ENCODE peak calls at places on chromosomes 5 and 9, in six cellular contexts. S, F, N, A, W and R are unnamed samples.
A peak's percentile ranks its signal among the peaks of the same experiment; 100 is the strongest.

GRCh38 chr5:177471610-177472356 is 1.7 kb downstream of the DBN1 start:
- DNase-seq in A (no peak), F (no peak), W (peak; percentile 73), S (peak; percentile 63), N (no peak), R (peak; percentile 73)

GRCh38 chr5:125554355-125554754 is 807.9 kb upstream of the ZNF608 start:
- DNase-seq in F (peak; percentile 68), A (no peak), W (no peak), S (no peak), N (no peak), R (no peak)

GRCh38 chr9:95003694-95004451 is 277.4 kb downstream of the AOPEP start:
- DNase-seq in N (peak; percentile 63), S (peak; percentile 84), A (peak; percentile 63), W (peak; percentile 80), F (peak; percentile 66), R (peak; percentile 66)

GRCh38 chr5:157559301-157559700 is 16.3 kb downstream of the ADAM19 start:
- DNase-seq in N (no peak), S (no peak), A (no peak), W (no peak), F (no peak), R (no peak)

GRCh38 chr5:90226433-90227099 is 183.0 kb downstream of the CETN3 start:
- DNase-seq in A (no peak), N (no peak), W (peak; percentile 7), F (no peak), S (no peak), R (no peak)

GRCh38 chr9:128718047-128718446 is 5.9 kb downstream of the ZDHHC12 start:
- DNase-seq in W (peak; percentile 19), A (no peak), N (no peak), S (no peak), F (no peak), R (no peak)

GRCh38 chr5:151196556-151197290 is 27.2 kb downstream of the CCDC69 start:
- DNase-seq in S (no peak), W (no peak), N (no peak), F (no peak), A (no peak), R (no peak)

GRCh38 chr9:133510926-133511505 is 13.7 kb downstream of the MYMK start:
- DNase-seq in S (no peak), A (no peak), F (no peak), N (no peak), W (no peak), R (no peak)

GRCh38 chr9:101711330-101711941 is 27.0 kb downstream of the GRIN3A start:
- DNase-seq in N (no peak), F (peak; percentile 47), W (peak; percentile 30), A (no peak), S (no peak), R (no peak)

GRCh38 chr5:157502143-157502647 is 42.2 kb downstream of the NIPAL4 start:
- DNase-seq in N (peak; percentile 58), W (no peak), A (no peak), F (no peak), S (no peak), R (no peak)

GRCh38 chr5:133251296-133252132 is 199.7 kb downstream of the HSPA4 start:
- DNase-seq in S (no peak), A (no peak), N (no peak), W (no peak), F (no peak), R (no peak)

GRCh38 chr5:146912874-146913273 is 34.3 kb upstream of the PPP2R2B start:
- DNase-seq in S (no peak), W (no peak), F (no peak), A (no peak), N (no peak), R (no peak)

GRCh38 chr5:92222449-92222848 is 839.3 kb upstream of the ARRDC3 start:
- DNase-seq in N (no peak), W (no peak), S (no peak), A (no peak), F (peak; percentile 8), R (no peak)
- TF ChIP-seq CTCF in N (no peak), W (no peak), S (no peak), A (no peak), F (peak; percentile 39), R (peak; percentile 23)

DNA sequence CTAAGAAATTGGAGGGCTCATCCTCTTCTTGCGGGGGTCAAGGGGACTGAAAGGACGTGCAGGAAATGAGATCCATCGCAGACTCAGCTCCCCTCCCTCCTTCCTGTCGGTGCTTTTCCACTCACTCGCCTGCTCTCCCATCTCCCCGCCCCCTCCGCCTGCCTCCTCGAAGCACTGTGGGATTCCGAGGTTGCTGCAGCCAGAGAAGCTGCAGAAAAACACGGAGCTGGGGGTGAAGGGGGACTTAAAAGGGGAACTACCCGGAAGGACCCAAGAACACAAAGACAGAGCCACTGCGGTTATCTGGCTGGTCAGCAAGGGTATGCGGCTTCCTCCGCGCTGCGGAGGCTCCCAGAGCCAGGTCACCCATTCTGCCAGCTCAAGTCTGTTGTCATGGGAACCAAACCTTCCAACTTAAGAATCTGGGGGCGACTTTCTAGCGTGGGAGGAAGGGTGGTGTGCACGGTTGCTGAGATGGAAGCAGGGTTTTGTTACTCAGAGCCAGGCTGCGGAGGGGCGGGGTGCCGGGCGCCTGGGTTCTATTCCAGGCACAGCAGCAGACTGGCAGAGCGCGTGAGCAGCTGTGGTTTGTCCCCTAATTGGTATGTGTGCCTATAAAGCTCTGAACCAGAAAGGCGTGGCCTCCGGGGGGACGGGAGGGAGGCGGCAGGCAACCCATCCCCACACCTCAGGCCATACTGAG is 24.9 kb downstream of the PCDHGC5 start:
- DNase-seq in N (peak; percentile 81), W (peak; percentile 86), A (peak; percentile 84), F (peak; percentile 93), S (peak; percentile 81), R (peak; percentile 82)
- H3K4me1 ChIP-seq in N (peaks cover 25% of the 10 kb centered on the region), W (peaks cover 79% of the 10 kb centered on the region), A (peaks cover 11% of the 10 kb centered on the region), F (peaks cover 39% of the 10 kb centered on the region), S (peaks cover 43% of the 10 kb centered on the region), R (peaks cover 80% of the 10 kb centered on the region)

DNA sequence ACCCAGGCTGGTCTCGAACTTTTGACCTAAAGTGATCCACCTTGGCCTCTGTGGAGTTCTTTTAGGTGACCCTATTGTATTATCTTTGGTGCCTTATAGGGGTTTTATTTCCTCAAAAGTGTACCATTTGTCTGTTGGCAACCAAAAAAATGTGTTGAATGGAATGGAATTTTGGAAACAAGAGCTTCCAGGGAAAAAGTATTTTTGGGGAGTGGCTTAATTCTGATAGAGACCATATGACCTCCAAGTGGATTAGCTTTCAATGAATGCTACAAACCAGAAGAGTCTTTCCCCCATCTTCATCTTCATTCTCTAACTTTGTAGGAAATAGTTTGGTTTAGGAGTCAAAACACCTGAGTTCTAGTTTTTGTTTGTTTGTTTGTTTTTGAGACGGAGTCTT is 3.4 kb upstream of the OGN start:
- DNase-seq in S (no peak), F (no peak), W (no peak), N (no peak), A (no peak), R (no peak)
- H3K27ac ChIP-seq in S (no peak overlapping the region), F (no peak overlapping the region), W (no peak overlapping the region), N (no peak overlapping the region), A (no peak overlapping the region), R (no peak overlapping the region)

DNA sequence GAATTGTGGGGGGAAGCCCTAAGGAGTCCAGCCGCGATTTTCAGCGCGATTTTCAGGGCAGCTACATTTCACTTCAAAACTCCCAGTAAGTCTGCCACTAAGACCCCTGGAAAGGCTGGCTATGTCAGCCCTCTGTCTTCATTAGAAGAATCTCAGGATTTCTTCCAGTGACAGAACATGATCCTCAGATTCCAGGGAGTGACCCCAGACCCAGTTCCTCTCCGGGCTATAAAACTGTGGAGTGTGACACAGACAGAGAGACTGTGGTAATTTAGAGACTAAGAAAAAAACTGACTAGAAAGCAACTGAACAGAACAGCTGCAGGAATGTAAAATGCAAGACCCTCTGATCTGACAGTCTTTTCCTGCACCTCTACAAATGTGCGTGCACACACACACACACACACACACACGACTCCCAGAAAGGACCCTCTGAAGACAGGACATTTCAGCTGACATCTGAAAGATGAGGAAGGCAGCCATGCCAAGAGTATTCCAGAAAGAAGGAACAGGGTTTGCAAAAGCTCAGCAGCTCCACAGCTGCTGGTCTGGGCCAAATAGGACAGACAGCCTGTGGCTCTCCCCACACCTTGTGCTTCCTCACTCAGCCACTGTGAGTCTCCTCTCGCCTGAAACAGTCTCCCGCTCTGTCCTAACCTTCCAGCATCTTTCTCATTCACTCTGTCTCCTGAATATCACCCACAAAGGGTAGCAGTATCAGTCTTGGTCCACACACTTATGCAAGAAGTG is 188.9 kb downstream of the PALM2AKAP2 start:
- DNase-seq in W (no peak), S (no peak), F (peak; percentile 47), A (no peak), N (no peak), R (no peak)
- TF ChIP-seq CTCF in W (peak; percentile 19), S (no peak), F (peak; percentile 26), A (no peak), N (no peak), R (peak; percentile 50)

DNA sequence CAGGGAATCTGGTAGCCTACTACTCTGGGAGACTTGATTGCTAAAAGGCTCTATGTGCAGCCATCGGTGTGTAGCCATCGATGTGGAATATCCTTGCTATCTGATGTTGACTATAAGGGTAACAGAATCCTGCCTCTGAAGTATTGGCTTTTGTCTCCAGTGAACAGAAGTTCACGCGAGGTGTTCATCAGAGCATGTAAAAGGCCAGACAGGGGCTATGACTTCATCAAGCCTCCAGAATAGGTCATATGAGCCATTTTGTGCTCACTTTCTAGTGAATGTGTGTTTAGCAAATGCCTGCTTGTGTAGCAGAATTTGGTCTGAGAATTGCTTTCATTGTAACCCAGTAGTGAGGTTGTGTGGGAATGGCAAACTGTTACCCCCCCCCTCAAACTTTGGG is 66.7 kb upstream of the RAD23B start:
- DNase-seq in A (no peak), F (no peak), N (no peak), S (no peak), W (no peak), R (no peak)
- H3K4me1 ChIP-seq in A (no peaks in the 10 kb centered on the region), F (peaks cover 7% of the 10 kb centered on the region), N (no peaks in the 10 kb centered on the region), S (peaks cover 5% of the 10 kb centered on the region), W (no peaks in the 10 kb centered on the region), R (no peaks in the 10 kb centered on the region)

GRCh38 chr5:144104086-144104485 is 66.4 kb downstream of the YIPF5 start:
- DNase-seq in W (no peak), F (no peak), A (no peak), S (no peak), N (no peak), R (no peak)
- H3K27ac ChIP-seq in W (no peak overlapping the region), F (no peak overlapping the region), A (no peak overlapping the region), S (no peak overlapping the region), N (no peak overlapping the region), R (no peak overlapping the region)

GRCh38 chr9:31542384-31543055 is 841.9 kb upstream of the ACO1 start:
- DNase-seq in W (peak; percentile 5), A (peak; percentile 29), N (no peak), F (peak; percentile 38), S (no peak), R (no peak)
- TF ChIP-seq CTCF in W (peak; percentile 27), A (peak; percentile 26), N (peak; percentile 24), F (peak; percentile 47), S (peak; percentile 49), R (peak; percentile 44)